ENCODE peak calls at places on chromosomes 11 and 22, in ten cellular contexts. A is D341Med; L is EL; T is activated CD4-positive, alpha-beta T cell treated with anti-CD3 and anti-CD28 coated beads, Interleukin-2, amount 50 U/mL, for 48 hours; Z is RWPE1; I is NCI-H1105 treated with DMSO at 0.1 percent for 48 hours; O is NCI-H146; F is activated CD8-positive, alpha-beta memory T cell treated with anti-CD3 and anti-CD28 coated beads, Interleukin-2, amount 50 U/mL, for 48 hours; E is effector CD4-positive, alpha-beta T cell; Y is T-cell. Q is an unnamed sample.

GRCh38 chr22:50247748-50248147 is 2.9 kb upstream of the TUBGCP6 start:
- DNase-seq in A (no peak), L (peak), T (peak), Z (peak), I (no peak), O (peak), F (no peak), E (no peak), Y (peak), Q (no peak)

GRCh38 chr11:85318573-85318972 is 308.6 kb downstream of the DLG2 start:
- DNase-seq in A (no peak), L (no peak), T (no peak), Z (no peak), I (no peak), O (no peak), F (no peak), E (no peak), Y (no peak), Q (no peak)

GRCh38 chr11:10926801-10927200 is 68.9 kb upstream of the ZBED5 start:
- DNase-seq in A (no peak), L (peak), T (no peak), Z (no peak), I (no peak), O (no peak), F (no peak), E (no peak), Y (no peak), Q (no peak)

GRCh38 chr22:41596776-41597634 is 7.4 kb upstream of the PMM1 start:
- DNase-seq in A (peak), L (peak), T (peak), Z (no peak), I (peak), O (peak), F (peak), E (peak), Y (no peak), Q (no peak)

GRCh38 chr11:20854214-20854613 is 184.8 kb downstream of the NELL1 start:
- DNase-seq in A (no peak), L (no peak), T (no peak), Z (no peak), I (no peak), O (no peak), F (no peak), E (no peak), Y (no peak), Q (no peak)

GRCh38 chr11:118572914-118573550 is 823 bp downstream of the ARCN1 start:
- DNase-seq in A (peak), L (peak), T (peak), Z (peak), I (no peak), O (peak), F (no peak), E (peak), Y (no peak), Q (no peak)

GRCh38 chr11:109940816-109941215 is 152.4 kb upstream of the ZC3H12C start:
- DNase-seq in A (no peak), L (peak), T (no peak), Z (peak), I (no peak), O (no peak), F (no peak), E (no peak), Y (no peak), Q (peak)

GRCh38 chr22:32476286-32476685 is 1.7 kb downstream of the FBXO7 start:
- DNase-seq in A (no peak), L (no peak), T (no peak), Z (no peak), I (no peak), O (no peak), F (no peak), E (no peak), Y (no peak), Q (no peak)

Q was measured in epithelial cell of prostate.